ENCODE peak calls at places on chromosomes 6 and 20, in ten cellular contexts. J is germinal center, P is neural crest cell, H is DND-41, X is M059J, N is GM13976, S is NCI-H1048, B is NCI-H1105 treated with DMSO at 0.1 percent for 48 hours, C is NCI-H1417, R is amygdala. D is an unnamed sample.

GRCh38 chr6:166849762-166850181 is 106.6 kb downstream of the RNASET2 start:
- DNase-seq in X (no peak), B (no peak), R (no peak), S (no peak), H (no peak), J (peak), N (no peak), C (no peak), P (no peak), D (no peak)

GRCh38 chr6:39791850-39792500 is at the start of gene DAAM2:
- DNase-seq in C (peak), B (peak), H (no peak), P (peak), X (peak), R (peak), J (no peak), S (no peak), N (no peak), D (no peak)

GRCh38 chr6:154567695-154568220 is 57.3 kb upstream of the CNKSR3 start:
- DNase-seq in B (peak), R (no peak), N (no peak), H (no peak), P (no peak), J (no peak), C (peak), S (no peak), X (no peak), D (no peak)

GRCh38 chr6:4460595-4461475 is 315.4 kb upstream of the CDYL start:
- DNase-seq in C (no peak), H (no peak), J (no peak), B (no peak), X (no peak), S (no peak), R (peak), N (no peak), P (peak), D (no peak)

GRCh38 chr20:2865630-2866029 is 7.7 kb upstream of the PTPRA start:
- DNase-seq in B (no peak), C (no peak), P (no peak), H (no peak), X (no peak), J (no peak), S (no peak), R (no peak), N (no peak), D (peak)

GRCh38 chr20:46973801-46974200 is 79.2 kb downstream of the EYA2 start:
- DNase-seq in H (no peak), C (no peak), N (no peak), J (no peak), P (no peak), R (no peak), B (peak), S (no peak), X (no peak), D (no peak)

GRCh38 chr6:35498407-35499045 is 1.6 kb upstream of the TEAD3 start:
- DNase-seq in B (no peak), S (no peak), X (no peak), J (no peak), C (no peak), H (no peak), R (no peak), N (no peak), P (no peak), D (no peak)

GRCh38 chr6:168536196-168536595 is 95.2 kb downstream of the SMOC2 start:
- DNase-seq in R (no peak), C (no peak), H (no peak), J (no peak), P (no peak), S (no peak), X (no peak), B (no peak), N (no peak), D (no peak)

GRCh38 chr20:46767127-46767761 is 57.8 kb downstream of the SLC2A10 start:
- DNase-seq in P (peak), N (peak), S (peak), B (peak), X (peak), J (peak), H (peak), R (no peak), C (peak), D (peak)

GRCh38 chr6:159174263-159174974 is 5.2 kb downstream of the FNDC1 start:
- DNase-seq in N (peak), J (peak), S (peak), R (peak), H (peak), C (peak), P (peak), B (peak), X (peak), D (peak)

GRCh38 chr6:37308084-37308817 is 45.5 kb upstream of the RNF8 start:
- DNase-seq in S (no peak), X (peak), P (no peak), C (peak), J (no peak), N (no peak), H (no peak), R (no peak), B (peak), D (no peak)

GRCh38 chr6:127376685-127377084 is 33.3 kb upstream of the ECHDC1 start:
- DNase-seq in J (no peak), B (no peak), P (no peak), X (peak), C (no peak), S (no peak), R (no peak), H (no peak), N (no peak), D (no peak)

GRCh38 chr6:18121580-18122127 is 823 bp downstream of the NHLRC1 start:
- DNase-seq in H (peak), J (no peak), S (no peak), B (no peak), X (no peak), R (no peak), N (peak), C (no peak), P (no peak), D (peak)

GRCh38 chr6:141309295-141309694 is 823.4 kb upstream of the GJE1 start:
- DNase-seq in X (peak), S (no peak), N (no peak), B (peak), R (no peak), J (no peak), P (no peak), H (no peak), C (no peak), D (peak)

GRCh38 chr6:89977808-89978748 is 83.8 kb downstream of the GJA10 start:
- DNase-seq in C (peak), P (no peak), B (peak), H (no peak), J (no peak), R (no peak), N (no peak), X (no peak), S (peak), D (no peak)

GRCh38 chr6:53605543-53606235 is 59.9 kb downstream of the KLHL31 start:
- DNase-seq in S (no peak), J (no peak), X (no peak), N (no peak), P (no peak), B (no peak), R (no peak), H (no peak), C (no peak), D (no peak)

GRCh38 chr20:50224553-50225255 is 34.1 kb downstream of the CEBPB start:
- DNase-seq in J (no peak), R (no peak), C (no peak), B (no peak), S (no peak), X (peak), N (no peak), P (no peak), H (no peak), D (no peak)

GRCh38 chr6:56507517-56507916 is 135.2 kb downstream of the DST start:
- DNase-seq in B (no peak), J (no peak), R (no peak), C (no peak), S (no peak), H (no peak), X (no peak), N (no peak), P (no peak), D (no peak)

GRCh38 chr6:31652925-31653724 is 664 bp upstream of the BAG6 start:
- DNase-seq in H (peak), C (no peak), B (peak), R (peak), S (peak), X (no peak), J (peak), N (peak), P (no peak), D (peak)

GRCh38 chr20:45358282-45359068 is 4.5 kb upstream of the SYS1 start:
- DNase-seq in J (no peak), C (no peak), B (no peak), S (no peak), P (no peak), N (no peak), X (peak), R (peak), H (no peak), D (no peak)

GRCh38 chr20:8057871-8058270 is 38.3 kb upstream of the TMX4 start:
- DNase-seq in P (no peak), B (no peak), H (peak), S (no peak), R (no peak), C (no peak), X (no peak), J (no peak), N (no peak), D (peak)

GRCh38 chr6:168698923-168699322 is 257.9 kb downstream of the SMOC2 start:
- DNase-seq in J (no peak), C (no peak), N (no peak), B (no peak), R (no peak), H (no peak), P (no peak), S (no peak), X (no peak), D (no peak)

GRCh38 chr20:53827996-53828672 is 234.5 kb upstream of the ZNF217 start:
- DNase-seq in J (no peak), S (no peak), R (no peak), H (no peak), B (peak), C (no peak), P (no peak), X (peak), N (no peak), D (no peak)

GRCh38 chr6:157823523-157824370 is 701 bp downstream of the SNX9 start:
- DNase-seq in S (peak), B (peak), C (peak), P (peak), R (no peak), J (peak), H (no peak), N (peak), X (peak), D (no peak)

GRCh38 chr6:149691201-149691600 is 26.7 kb downstream of the LATS1 start:
- DNase-seq in P (no peak), H (no peak), B (no peak), J (no peak), N (no peak), C (no peak), S (no peak), X (no peak), R (no peak), D (no peak)

GRCh38 chr6:131787955-131788712 is 19.7 kb upstream of the ENPP1 start:
- DNase-seq in N (no peak), H (no peak), S (no peak), P (no peak), C (peak), R (no peak), J (no peak), X (peak), B (peak), D (no peak)

GRCh38 chr6:3522561-3523287 is 65.9 kb upstream of the SLC22A23 start:
- DNase-seq in R (no peak), X (peak), B (no peak), J (no peak), C (no peak), P (no peak), H (no peak), S (no peak), N (no peak), D (no peak)

GRCh38 chr20:24488064-24488799 is 18.8 kb downstream of the SYNDIG1 start:
- DNase-seq in S (no peak), H (no peak), J (no peak), P (no peak), N (no peak), X (no peak), R (no peak), C (no peak), B (no peak), D (no peak)

GRCh38 chr20:40955326-40955725 is 73.3 kb upstream of the TOP1 start:
- DNase-seq in N (no peak), B (no peak), R (no peak), P (no peak), S (no peak), J (no peak), H (no peak), C (no peak), X (no peak), D (no peak)

GRCh38 chr6:31581511-31582229 is 554 bp downstream of the LTB start:
- DNase-seq in P (no peak), R (no peak), J (no peak), H (peak), C (no peak), X (no peak), S (no peak), N (no peak), B (no peak), D (peak)

GRCh38 chr6:2524090-2524489 is 226.6 kb downstream of the MYLK4 start:
- DNase-seq in S (no peak), P (no peak), H (peak), N (no peak), X (peak), C (no peak), B (no peak), R (no peak), J (peak), D (peak)

GRCh38 chr6:10759312-10759839 is 11.8 kb downstream of the TMEM14B start:
- DNase-seq in N (no peak), X (peak), H (no peak), P (no peak), C (peak), R (no peak), J (peak), B (no peak), S (peak), D (peak)

GRCh38 chr6:9257215-9257614 is 821.9 kb upstream of the SLC35B3 start:
- DNase-seq in B (peak), R (no peak), H (no peak), X (no peak), N (no peak), C (no peak), J (no peak), S (no peak), P (no peak), D (no peak)

GRCh38 chr6:152087096-152087495 is 279.6 kb downstream of the ESR1 start:
- DNase-seq in P (no peak), J (no peak), C (no peak), S (no peak), X (peak), R (no peak), N (no peak), B (no peak), H (no peak), D (no peak)

GRCh38 chr20:12554416-12554815 is 454.4 kb upstream of the SPTLC3 start:
- DNase-seq in B (no peak), X (peak), J (no peak), H (no peak), N (no peak), S (no peak), P (no peak), R (no peak), C (peak), D (no peak)

GRCh38 chr6:12751694-12752304 is 35.2 kb downstream of the PHACTR1 start:
- DNase-seq in R (no peak), X (peak), J (peak), C (no peak), H (peak), P (peak), N (peak), S (no peak), B (no peak), D (peak)

GRCh38 chr20:57849868-57850215 is 140.0 kb upstream of the PMEPA1 start:
- DNase-seq in S (no peak), J (no peak), X (no peak), N (no peak), R (no peak), B (no peak), P (no peak), H (no peak), C (no peak), D (no peak)

GRCh38 chr6:33668914-33669313 is 42.6 kb downstream of the UQCC2 start:
- DNase-seq in X (no peak), H (no peak), C (no peak), R (no peak), P (no peak), J (peak), B (no peak), S (no peak), N (peak), D (peak)

GRCh38 chr6:100186552-100186951 is 192.5 kb upstream of the MCHR2 start:
- DNase-seq in S (no peak), H (peak), J (no peak), R (no peak), P (no peak), N (no peak), B (no peak), C (no peak), X (peak), D (no peak)

D was measured in NAMALWA.